ENCODE peak calls at places on chromosomes 6 and 20, in six cellular contexts. One of them, this sample, is unnamed.

GRCh38 chr6:169722362-169723199 is 1.7 kb downstream of the PHF10 start:
- DNase-seq in K562: peak; percentile 68
- DNase-seq in A549: peak; percentile 40
- DNase-seq in transverse colon: peak; percentile 54
- DNase-seq in tibial nerve: no peak
- DNase-seq in stomach: peak; percentile 43
- DNase-seq in this sample: peak; percentile 35

GRCh38 chr6:36963451-36964290 is 9.1 kb downstream of the PI16 start:
- DNase-seq in K562: no peak
- DNase-seq in A549: no peak
- DNase-seq in transverse colon: peak; percentile 30
- DNase-seq in tibial nerve: no peak
- DNase-seq in stomach: no peak
- DNase-seq in this sample: no peak

GRCh38 chr6:20674664-20675063 is 140.4 kb downstream of the CDKAL1 start:
- DNase-seq in K562: no peak
- DNase-seq in A549: no peak
- DNase-seq in transverse colon: no peak
- DNase-seq in tibial nerve: no peak
- DNase-seq in stomach: no peak
- DNase-seq in this sample: no peak

GRCh38 chr6:17281100-17281496 is at the start of gene RBM24:
- DNase-seq in K562: peak; percentile 7
- DNase-seq in A549: peak; percentile 82
- DNase-seq in transverse colon: peak; percentile 82
- DNase-seq in tibial nerve: peak; percentile 21
- DNase-seq in stomach: peak; percentile 61
- DNase-seq in this sample: peak; percentile 70

GRCh38 chr20:14235355-14235754 is 102.1 kb downstream of the FLRT3 start:
- DNase-seq in K562: no peak
- DNase-seq in A549: peak; percentile 43
- DNase-seq in transverse colon: no peak
- DNase-seq in tibial nerve: no peak
- DNase-seq in stomach: no peak
- DNase-seq in this sample: no peak

GRCh38 chr20:9214676-9215075 is 145.8 kb downstream of the PLCB4 start:
- DNase-seq in K562: no peak
- DNase-seq in A549: peak; percentile 34
- DNase-seq in transverse colon: no peak
- DNase-seq in tibial nerve: no peak
- DNase-seq in stomach: no peak
- DNase-seq in this sample: no peak

GRCh38 chr20:34014878-34015277 is 21.2 kb downstream of the RALY start:
- DNase-seq in K562: no peak
- DNase-seq in A549: no peak
- DNase-seq in transverse colon: no peak
- DNase-seq in tibial nerve: no peak
- DNase-seq in stomach: no peak
- DNase-seq in this sample: no peak

GRCh38 chr6:55882731-55883595 is 7.6 kb upstream of the BMP5 start:
- DNase-seq in K562: no peak
- DNase-seq in A549: peak; percentile 76
- DNase-seq in transverse colon: no peak
- DNase-seq in tibial nerve: no peak
- DNase-seq in stomach: no peak
- DNase-seq in this sample: no peak

GRCh38 chr20:35604444-35604750 is 11.2 kb upstream of the SPAG4 start:
- DNase-seq in K562: peak; percentile 54
- DNase-seq in A549: no peak
- DNase-seq in transverse colon: peak; percentile 65
- DNase-seq in tibial nerve: no peak
- DNase-seq in stomach: peak; percentile 51
- DNase-seq in this sample: no peak

GRCh38 chr6:74735304-74735703 is 470.5 kb downstream of the COL12A1 start:
- DNase-seq in K562: no peak
- DNase-seq in A549: no peak
- DNase-seq in transverse colon: no peak
- DNase-seq in tibial nerve: no peak
- DNase-seq in stomach: no peak
- DNase-seq in this sample: no peak

GRCh38 chr6:155248021-155249001 is 15.5 kb upstream of the CLDN20 start:
- DNase-seq in K562: peak; percentile 47
- DNase-seq in A549: peak; percentile 50
- DNase-seq in transverse colon: peak; percentile 42
- DNase-seq in tibial nerve: peak; percentile 21
- DNase-seq in stomach: peak; percentile 42
- DNase-seq in this sample: peak; percentile 52

GRCh38 chr20:24895898-24896658 is 53.0 kb upstream of the CST7 start:
- DNase-seq in K562: no peak
- DNase-seq in A549: no peak
- DNase-seq in transverse colon: no peak
- DNase-seq in tibial nerve: no peak
- DNase-seq in stomach: no peak
- DNase-seq in this sample: no peak

GRCh38 chr20:17843246-17844132 is 125.1 kb downstream of the SNX5 start:
- DNase-seq in K562: no peak
- DNase-seq in A549: no peak
- DNase-seq in transverse colon: no peak
- DNase-seq in tibial nerve: peak; percentile 37
- DNase-seq in stomach: no peak
- DNase-seq in this sample: peak; percentile 71

GRCh38 chr6:131636880-131637792 is at the start of gene ENPP3:
- DNase-seq in K562: peak; percentile 47
- DNase-seq in A549: no peak
- DNase-seq in transverse colon: no peak
- DNase-seq in tibial nerve: no peak
- DNase-seq in stomach: no peak
- DNase-seq in this sample: no peak

GRCh38 chr20:17849901-17850673 is 118.5 kb downstream of the SNX5 start:
- DNase-seq in K562: no peak
- DNase-seq in A549: peak; percentile 63
- DNase-seq in transverse colon: peak; percentile 51
- DNase-seq in tibial nerve: peak; percentile 38
- DNase-seq in stomach: peak; percentile 72
- DNase-seq in this sample: peak; percentile 44

GRCh38 chr6:99780556-99780885 is 173.9 kb downstream of the PRDM13 start:
- DNase-seq in K562: no peak
- DNase-seq in A549: no peak
- DNase-seq in transverse colon: no peak
- DNase-seq in tibial nerve: no peak
- DNase-seq in stomach: no peak
- DNase-seq in this sample: no peak

GRCh38 chr20:18138266-18138582 is 561 bp downstream of the KAT14 start:
- DNase-seq in K562: no peak
- DNase-seq in A549: no peak
- DNase-seq in transverse colon: no peak
- DNase-seq in tibial nerve: no peak
- DNase-seq in stomach: no peak
- DNase-seq in this sample: no peak

GRCh38 chr6:49072146-49072545 is 390.9 kb downstream of the MMUT start:
- DNase-seq in K562: no peak
- DNase-seq in A549: no peak
- DNase-seq in transverse colon: no peak
- DNase-seq in tibial nerve: no peak
- DNase-seq in stomach: no peak
- DNase-seq in this sample: no peak

GRCh38 chr6:51265426-51265825 is 446.8 kb downstream of the TFAP2B start:
- DNase-seq in K562: no peak
- DNase-seq in A549: no peak
- DNase-seq in transverse colon: no peak
- DNase-seq in tibial nerve: no peak
- DNase-seq in stomach: no peak
- DNase-seq in this sample: no peak

GRCh38 chr20:11972478-11972877 is 54.8 kb downstream of the BTBD3 start:
- DNase-seq in K562: no peak
- DNase-seq in A549: no peak
- DNase-seq in transverse colon: no peak
- DNase-seq in tibial nerve: no peak
- DNase-seq in stomach: no peak
- DNase-seq in this sample: no peak

GRCh38 chr6:33249732-33250625 is 21.7 kb downstream of the VPS52 start:
- DNase-seq in K562: peak; percentile 34
- DNase-seq in A549: no peak
- DNase-seq in transverse colon: no peak
- DNase-seq in tibial nerve: no peak
- DNase-seq in stomach: no peak
- DNase-seq in this sample: peak; percentile 53

GRCh38 chr20:61976650-61977332 is 88.9 kb downstream of the TAF4 start:
- DNase-seq in K562: no peak
- DNase-seq in A549: no peak
- DNase-seq in transverse colon: no peak
- DNase-seq in tibial nerve: no peak
- DNase-seq in stomach: no peak
- DNase-seq in this sample: no peak

GRCh38 chr6:127547909-127548649 is 28.9 kb upstream of the C6orf58 start:
- DNase-seq in K562: no peak
- DNase-seq in A549: no peak
- DNase-seq in transverse colon: no peak
- DNase-seq in tibial nerve: no peak
- DNase-seq in stomach: no peak
- DNase-seq in this sample: no peak

GRCh38 chr6:108116781-108117426 is 42.4 kb upstream of the OSTM1 start:
- DNase-seq in K562: no peak
- DNase-seq in A549: no peak
- DNase-seq in transverse colon: no peak
- DNase-seq in tibial nerve: no peak
- DNase-seq in stomach: no peak
- DNase-seq in this sample: no peak

GRCh38 chr6:108114861-108115597 is 40.5 kb upstream of the OSTM1 start:
- DNase-seq in K562: no peak
- DNase-seq in A549: peak; percentile 41
- DNase-seq in transverse colon: peak; percentile 31
- DNase-seq in tibial nerve: no peak
- DNase-seq in stomach: no peak
- DNase-seq in this sample: peak; percentile 52

GRCh38 chr6:108113557-108114519 is 39.3 kb upstream of the OSTM1 start:
- DNase-seq in K562: peak; percentile 65
- DNase-seq in A549: peak; percentile 34
- DNase-seq in transverse colon: no peak
- DNase-seq in tibial nerve: no peak
- DNase-seq in stomach: no peak
- DNase-seq in this sample: peak; percentile 36

GRCh38 chr6:108116424-108116780 is 41.9 kb upstream of the OSTM1 start:
- DNase-seq in K562: no peak
- DNase-seq in A549: no peak
- DNase-seq in transverse colon: no peak
- DNase-seq in tibial nerve: no peak
- DNase-seq in stomach: no peak
- DNase-seq in this sample: no peak

DNA sequence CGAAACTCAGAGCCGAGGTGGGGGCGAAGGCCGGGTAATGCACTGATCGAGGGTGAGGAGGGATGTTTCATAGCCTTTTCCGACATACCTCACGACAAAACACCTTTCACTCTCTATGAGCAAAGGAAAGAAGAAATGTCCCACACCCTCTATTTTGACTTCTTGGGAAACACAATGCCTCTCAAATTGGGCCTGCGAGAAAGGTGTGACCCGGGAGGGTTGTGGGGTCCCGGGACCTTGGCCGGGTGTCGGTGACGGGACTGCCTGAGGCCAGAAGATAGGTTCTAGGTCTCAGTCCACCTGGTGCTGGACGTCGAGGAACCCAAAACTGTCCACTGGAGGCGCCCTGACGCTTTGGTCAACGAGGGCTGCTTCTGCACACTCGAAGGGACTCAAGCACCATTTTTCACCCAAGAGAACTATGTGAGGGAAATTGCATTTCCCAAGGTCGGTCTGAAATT is 41.1 kb upstream of the OSTM1 start:
- DNase-seq in K562: peak; percentile 63
- DNase-seq in A549: peak; percentile 76
- DNase-seq in transverse colon: peak; percentile 62
- DNase-seq in tibial nerve: no peak
- DNase-seq in stomach: peak; percentile 66
- DNase-seq in this sample: no peak
- H3K4me1 ChIP-seq in K562: peaks cover 35% of the 10 kb centered on the region
- H3K4me1 ChIP-seq in A549: peaks cover 3% of the 10 kb centered on the region
- H3K4me1 ChIP-seq in transverse colon: peaks cover 27% of the 10 kb centered on the region
- H3K4me1 ChIP-seq in tibial nerve: peaks cover 44% of the 10 kb centered on the region
- H3K4me1 ChIP-seq in stomach: peaks cover 51% of the 10 kb centered on the region
- H3K4me1 ChIP-seq in this sample: peaks cover 18% of the 10 kb centered on the region

DNA sequence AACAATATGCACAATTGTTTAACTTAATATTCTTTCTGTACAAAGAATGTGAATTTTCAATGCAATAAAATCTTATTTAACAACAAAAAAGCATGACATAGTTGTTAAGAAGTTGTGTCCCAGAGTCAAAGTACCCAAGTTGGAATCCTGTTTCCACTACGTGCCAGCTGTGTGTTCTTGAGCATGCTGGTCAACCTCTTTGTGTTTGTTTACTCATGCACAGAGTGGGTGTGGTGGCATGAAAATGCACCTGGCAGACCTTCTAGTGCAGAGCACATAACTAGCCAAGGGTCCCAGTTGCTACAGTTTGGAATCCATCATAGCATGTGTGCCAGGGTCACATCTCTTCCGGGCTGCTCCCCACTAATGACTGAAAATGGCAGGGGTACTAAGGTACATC is 24.7 kb upstream of the MOCS1 start:
- DNase-seq in K562: no peak
- DNase-seq in A549: no peak
- DNase-seq in transverse colon: no peak
- DNase-seq in tibial nerve: no peak
- DNase-seq in stomach: no peak
- DNase-seq in this sample: no peak
- TF ChIP-seq EP300 in K562: no peak
- TF ChIP-seq EP300 in A549: no peak
- TF ChIP-seq EP300 in transverse colon: no peak
- TF ChIP-seq EP300 in tibial nerve: no peak
- TF ChIP-seq EP300 in stomach: no peak
- TF ChIP-seq EP300 in this sample: no peak

GRCh38 chr20:19976595-19977372 is 40.4 kb upstream of the NAA20 start:
- DNase-seq in K562: no peak
- DNase-seq in A549: peak; percentile 86
- DNase-seq in transverse colon: no peak
- DNase-seq in tibial nerve: no peak
- DNase-seq in stomach: peak; percentile 62
- DNase-seq in this sample: peak; percentile 58

GRCh38 chr20:19977373-19977770 is 39.8 kb upstream of the NAA20 start:
- DNase-seq in K562: no peak
- DNase-seq in A549: no peak
- DNase-seq in transverse colon: no peak
- DNase-seq in tibial nerve: no peak
- DNase-seq in stomach: no peak
- DNase-seq in this sample: no peak

GRCh38 chr20:19975901-19976300 is 41.3 kb upstream of the NAA20 start:
- DNase-seq in K562: no peak
- DNase-seq in A549: peak; percentile 40
- DNase-seq in transverse colon: no peak
- DNase-seq in tibial nerve: no peak
- DNase-seq in stomach: peak; percentile 46
- DNase-seq in this sample: no peak

GRCh38 chr20:19978511-19979210 is 38.5 kb upstream of the NAA20 start:
- DNase-seq in K562: no peak
- DNase-seq in A549: no peak
- DNase-seq in transverse colon: no peak
- DNase-seq in tibial nerve: no peak
- DNase-seq in stomach: no peak
- DNase-seq in this sample: no peak

GRCh38 chr20:19981091-19981490 is 36.1 kb upstream of the NAA20 start:
- DNase-seq in K562: no peak
- DNase-seq in A549: peak; percentile 29
- DNase-seq in transverse colon: no peak
- DNase-seq in tibial nerve: no peak
- DNase-seq in stomach: no peak
- DNase-seq in this sample: no peak
- H3K4me1 ChIP-seq in K562: no peaks in the 10 kb centered on the region
- H3K4me1 ChIP-seq in A549: peaks cover 72% of the 10 kb centered on the region
- H3K4me1 ChIP-seq in transverse colon: peaks cover 13% of the 10 kb centered on the region
- H3K4me1 ChIP-seq in tibial nerve: peaks cover 19% of the 10 kb centered on the region
- H3K4me1 ChIP-seq in stomach: peaks cover 46% of the 10 kb centered on the region
- H3K4me1 ChIP-seq in this sample: peaks cover 10% of the 10 kb centered on the region

GRCh38 chr6:161198781-161199505 is 74.9 kb downstream of the AGPAT4 start:
- DNase-seq in K562: no peak
- DNase-seq in A549: no peak
- DNase-seq in transverse colon: no peak
- DNase-seq in tibial nerve: no peak
- DNase-seq in stomach: no peak
- DNase-seq in this sample: no peak
- TF ChIP-seq EP300 in K562: no peak
- TF ChIP-seq EP300 in A549: no peak
- TF ChIP-seq EP300 in transverse colon: no peak
- TF ChIP-seq EP300 in tibial nerve: no peak
- TF ChIP-seq EP300 in stomach: no peak
- TF ChIP-seq EP300 in this sample: no peak